ENCODE peak calls at places on chromosomes 13 and 19, in five cellular contexts. C is A549, H is heart left ventricle, P is hepatocyte, R is ovary. U is an unnamed sample.

GRCh38 chr19:40154121-40154680 is 37.0 kb upstream of the MAP3K10 start:
- DNase-seq in P (no peak), C (no peak), H (no peak), R (no peak), U (no peak)

GRCh38 chr13:104586010-104586746 is 1520.0 kb upstream of the SLC10A2 start:
- DNase-seq in C (no peak), P (peak), R (no peak), H (no peak), U (peak)

GRCh38 chr13:110680852-110681251 is 25.1 kb downstream of the CARS2 start:
- DNase-seq in H (no peak), P (no peak), R (no peak), C (peak), U (no peak)

GRCh38 chr19:56132316-56132822 is 8.7 kb upstream of the ZNF444 start:
- DNase-seq in P (peak), H (no peak), R (no peak), C (no peak), U (no peak)

GRCh38 chr19:29212614-29213573 is at the start of gene UQCRFS1:
- DNase-seq in P (peak), H (peak), R (peak), C (peak), U (peak)

GRCh38 chr19:48868196-48868886 is at the start of gene PLEKHA4:
- DNase-seq in C (no peak), P (peak), R (peak), H (peak), U (no peak)

GRCh38 chr13:77584111-77584510 is 48.6 kb downstream of the SCEL start:
- DNase-seq in C (no peak), H (no peak), R (no peak), P (no peak), U (no peak)

GRCh38 chr13:39913928-39914327 is 258.5 kb downstream of the COG6 start:
- DNase-seq in R (no peak), C (no peak), H (no peak), P (no peak), U (peak)

GRCh38 chr13:25286308-25286968 is 850 bp downstream of the MTMR6 start:
- DNase-seq in H (no peak), P (peak), C (no peak), R (no peak), U (peak)

GRCh38 chr19:16067205-16067938 is 8.9 kb upstream of the TPM4 start:
- DNase-seq in H (peak), R (peak), P (no peak), C (no peak), U (peak)

GRCh38 chr13:99995503-99996176 is 14.1 kb downstream of the ZIC2 start:
- DNase-seq in H (no peak), R (no peak), C (no peak), P (no peak), U (no peak)

GRCh38 chr19:45175663-45176345 is 2.2 kb downstream of the TRAPPC6A start:
- DNase-seq in C (no peak), R (no peak), H (no peak), P (no peak), U (no peak)

GRCh38 chr13:48334534-48335127 is 31.1 kb downstream of the RB1 start:
- DNase-seq in C (peak), P (peak), H (no peak), R (no peak), U (no peak)

GRCh38 chr13:21676611-21677021 is 5.7 kb downstream of the FGF9 start:
- DNase-seq in H (peak), R (no peak), C (no peak), P (peak), U (no peak)

GRCh38 chr13:106151056-106151699 is 384.3 kb downstream of the EFNB2 start:
- DNase-seq in H (no peak), R (no peak), P (peak), C (peak), U (peak)

GRCh38 chr19:45817010-45817724 is 2.1 kb upstream of the RSPH6A start:
- DNase-seq in R (peak), H (peak), C (peak), P (peak), U (peak)

GRCh38 chr13:110689711-110690110 is 16.2 kb downstream of the CARS2 start:
- DNase-seq in P (no peak), C (no peak), H (no peak), R (no peak), U (no peak)

GRCh38 chr13:98285852-98286594 is 109.0 kb upstream of the RNF113B start:
- DNase-seq in R (no peak), P (no peak), H (no peak), C (no peak), U (no peak)

GRCh38 chr19:53795019-53795418 is 29.1 kb downstream of the NLRP12 start:
- DNase-seq in C (no peak), H (no peak), R (no peak), P (no peak), U (no peak)

GRCh38 chr19:52603558-52604207 is 33.6 kb downstream of the ZNF701 start:
- DNase-seq in C (no peak), H (no peak), R (no peak), P (no peak), U (peak)

DNA sequence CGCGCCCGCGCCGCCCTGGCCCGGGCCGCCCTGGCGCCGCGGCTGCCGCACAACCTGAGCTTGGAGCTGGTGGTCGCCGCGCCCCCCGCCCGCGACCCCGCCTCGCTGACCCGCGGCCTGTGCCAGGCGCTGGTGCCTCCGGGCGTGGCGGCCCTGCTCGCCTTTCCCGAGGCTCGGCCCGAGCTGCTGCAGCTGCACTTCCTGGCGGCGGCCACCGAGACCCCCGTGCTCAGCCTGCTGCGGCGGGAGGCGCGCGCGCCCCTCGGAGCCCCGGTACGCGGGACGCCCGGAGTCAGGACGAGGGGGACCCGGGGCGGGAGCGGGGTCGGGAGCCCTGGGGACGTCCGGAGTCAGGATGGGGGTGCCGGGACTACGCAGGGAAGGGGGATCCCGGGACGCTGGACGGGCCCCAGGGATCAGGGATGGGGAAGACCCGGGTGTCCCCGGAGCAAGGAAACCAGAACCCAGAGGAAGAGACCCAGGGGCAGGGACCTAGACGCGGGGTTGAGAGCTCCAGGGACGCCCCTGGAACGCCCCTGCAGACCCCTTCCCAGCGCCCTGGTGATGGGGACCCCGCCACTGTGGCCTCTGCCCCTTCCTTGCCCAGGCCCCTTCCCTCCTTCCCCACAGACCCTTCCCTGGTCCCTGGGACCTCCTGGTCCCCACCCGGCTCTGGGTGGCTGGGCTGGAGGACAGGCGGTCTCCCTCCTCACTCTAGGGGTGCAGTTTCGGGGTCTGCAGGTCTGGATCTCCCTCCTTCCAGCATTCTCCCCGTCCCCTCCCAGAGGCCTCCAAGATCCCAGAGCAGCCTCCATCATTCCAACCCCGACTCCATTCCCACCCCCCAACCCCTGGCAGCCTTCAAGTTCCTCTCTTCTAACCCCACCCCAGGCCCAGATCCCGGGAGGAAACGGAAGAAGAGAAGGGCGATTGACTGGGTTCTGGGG is 645 bp downstream of the GRIN3B start:
- DNase-seq in H (no peak), P (no peak), C (peak), R (no peak), U (no peak)
- H3K4me3 ChIP-seq in H (peak), P (no peak), C (peak), R (no peak), U (no peak)

GRCh38 chr13:45332831-45333219 is 8.2 kb downstream of the TPT1 start:
- DNase-seq in R (no peak), H (no peak), P (no peak), C (no peak), U (no peak)
- H3K27ac ChIP-seq in R (no peak), H (no peak), P (no peak), C (peak), U (peak)

GRCh38 chr19:3133793-3134116 is 2.1 kb upstream of the GNA15 start:
- DNase-seq in C (no peak), P (no peak), R (no peak), H (no peak), U (no peak)

GRCh38 chr19:3137139-3137538 is 1.3 kb downstream of the GNA15 start:
- DNase-seq in P (no peak), R (peak), C (no peak), H (no peak), U (no peak)

GRCh38 chr19:3138268-3138667 is 2.4 kb downstream of the GNA15 start:
- DNase-seq in H (no peak), R (no peak), P (no peak), C (no peak), U (no peak)

GRCh38 chr19:3136684-3137055 is 837 bp downstream of the GNA15 start:
- DNase-seq in H (no peak), R (no peak), C (no peak), P (no peak), U (no peak)

DNA sequence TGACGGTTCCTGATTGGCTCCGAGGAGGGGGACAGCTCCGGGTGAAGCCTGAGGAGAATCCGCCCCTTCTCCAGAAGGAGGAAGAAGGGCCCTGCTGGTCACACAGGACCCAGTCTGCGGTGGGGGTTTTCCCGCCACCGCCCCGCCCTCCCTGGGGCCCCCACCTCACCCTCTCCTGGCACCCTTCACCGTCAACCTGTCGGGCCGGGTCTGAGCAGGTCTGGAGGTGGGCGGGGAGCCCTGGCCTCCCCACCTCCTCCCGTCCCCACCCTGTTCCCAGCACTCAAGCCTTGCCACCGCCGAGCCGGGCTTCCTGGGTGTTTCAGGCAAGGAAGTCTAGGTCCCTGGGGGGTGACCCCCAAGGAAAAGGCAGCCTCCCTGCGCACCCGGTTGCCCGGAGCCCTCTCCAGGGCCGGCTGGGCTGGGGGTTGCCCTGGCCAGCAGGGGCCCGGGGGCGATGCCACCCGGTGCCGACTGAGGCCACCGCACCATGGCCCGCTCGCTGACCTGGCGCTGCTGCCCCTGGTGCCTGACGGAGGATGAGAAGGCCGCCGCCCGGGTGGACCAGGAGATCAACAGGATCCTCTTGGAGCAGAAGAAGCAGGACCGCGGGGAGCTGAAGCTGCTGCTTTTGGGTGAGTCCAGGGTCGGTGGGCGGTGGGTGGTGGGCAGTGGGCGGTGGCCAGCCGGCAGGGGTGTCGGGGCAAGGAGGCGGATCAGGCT is at the start of gene GNA15:
- DNase-seq in P (no peak), C (no peak), H (no peak), R (peak), U (no peak)
- H3K4me3 ChIP-seq in P (no peak), C (no peak), H (peak), R (no peak), U (no peak)

GRCh38 chr19:4362038-4362828 is 18.9 kb downstream of the MPND start:
- DNase-seq in R (peak), H (no peak), C (no peak), P (no peak), U (no peak)

GRCh38 chr19:4363571-4364304 is 20.4 kb downstream of the MPND start:
- DNase-seq in P (no peak), C (no peak), H (no peak), R (no peak), U (no peak)

GRCh38 chr19:4361152-4362037 is 18.0 kb downstream of the MPND start:
- DNase-seq in P (peak), R (peak), C (no peak), H (no peak), U (peak)

GRCh38 chr19:4360641-4361151 is 17.3 kb downstream of the MPND start:
- DNase-seq in C (no peak), H (no peak), R (peak), P (peak), U (no peak)

DNA sequence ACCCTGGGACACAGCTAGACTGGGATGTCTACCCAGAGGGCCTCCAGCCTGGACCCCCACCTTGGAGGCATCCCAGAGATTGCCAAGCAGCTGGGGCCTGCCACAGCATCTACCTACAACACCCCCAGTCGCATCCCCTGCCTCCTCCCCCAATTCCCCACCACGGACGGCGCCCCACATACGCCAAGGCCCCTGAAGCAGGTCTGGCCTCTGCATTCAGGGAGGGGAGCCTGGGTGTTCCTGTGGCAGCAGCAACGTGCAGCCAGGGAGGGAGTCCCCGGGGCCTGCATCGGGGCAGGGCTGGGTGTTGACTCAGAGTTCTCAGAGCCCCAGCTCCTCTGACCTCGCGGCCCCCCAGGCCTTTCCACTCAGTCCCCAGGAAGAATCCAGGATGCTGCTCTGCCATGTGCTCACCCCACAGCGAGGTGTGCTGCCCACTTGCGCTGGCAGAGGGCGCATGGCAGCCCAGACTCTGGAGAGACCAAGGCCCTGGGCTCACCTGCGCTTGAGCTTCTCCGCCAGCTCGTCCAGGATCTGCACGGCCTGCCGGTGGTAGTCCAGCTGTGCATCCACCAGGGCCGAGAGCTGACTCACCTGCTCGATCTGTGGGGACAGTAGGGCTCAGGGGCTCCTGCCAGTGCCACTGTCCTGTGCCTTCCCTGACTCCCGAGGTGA is 19.6 kb downstream of the MPND start:
- DNase-seq in H (no peak), P (no peak), C (no peak), R (no peak), U (no peak)
- H3K27ac ChIP-seq in H (no peak), P (no peak), C (peak), R (no peak), U (no peak)

DNA sequence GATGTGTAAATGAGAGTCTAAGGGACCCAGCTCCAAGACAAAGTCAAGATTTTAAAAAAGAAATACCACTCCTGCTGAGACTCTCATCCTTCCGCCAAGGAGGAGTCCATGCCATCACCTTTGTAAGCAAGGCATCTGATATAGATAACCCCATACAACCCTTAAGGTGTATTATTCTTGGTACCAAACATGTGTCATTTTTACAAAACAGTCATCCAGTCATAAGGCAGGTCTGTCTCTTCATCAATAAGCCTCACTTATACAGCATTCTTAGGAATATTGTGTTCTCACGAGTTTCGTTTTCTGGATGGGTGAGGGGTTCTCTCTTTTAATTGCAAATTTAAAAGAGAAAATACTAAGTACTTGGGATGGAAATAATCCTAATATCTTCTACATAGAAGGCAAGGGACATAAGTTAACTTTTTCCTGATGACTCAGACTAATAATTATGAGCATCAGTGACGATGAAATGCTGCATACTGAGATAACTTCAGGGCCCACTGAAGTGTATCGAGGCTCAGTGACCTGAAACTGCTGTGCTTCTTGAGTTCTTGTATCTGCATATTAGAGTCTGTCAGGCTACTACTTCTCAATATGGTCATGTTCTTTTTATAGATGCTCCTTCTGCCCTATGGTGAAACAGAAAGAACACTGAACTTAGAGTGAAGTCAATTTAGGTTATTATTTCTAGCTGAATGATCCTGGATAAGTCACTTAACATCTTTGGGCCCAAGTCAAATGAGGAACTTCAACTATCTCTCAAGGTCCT is 166.6 kb downstream of the KLF12 start:
- DNase-seq in C (no peak), H (no peak), P (no peak), R (no peak), U (no peak)
- H3K4me3 ChIP-seq in C (no peak), H (no peak), P (no peak), R (no peak), U (no peak)

GRCh38 chr19:34676697-34677385 is at the start of gene SCGB2B2:
- DNase-seq in P (no peak), H (peak), C (peak), R (no peak), U (no peak)

GRCh38 chr19:34678085-34678412 is 571 bp downstream of the ZNF302 start:
- DNase-seq in P (no peak), R (no peak), H (no peak), C (no peak), U (no peak)

GRCh38 chr19:34677386-34678084 is at the start of gene ZNF302:
- DNase-seq in P (peak), H (peak), C (peak), R (peak), U (peak)

GRCh38 chr19:34675250-34675649 is 1.7 kb downstream of the SCGB2B2 start:
- DNase-seq in C (no peak), H (no peak), R (no peak), P (no peak), U (no peak)

DNA sequence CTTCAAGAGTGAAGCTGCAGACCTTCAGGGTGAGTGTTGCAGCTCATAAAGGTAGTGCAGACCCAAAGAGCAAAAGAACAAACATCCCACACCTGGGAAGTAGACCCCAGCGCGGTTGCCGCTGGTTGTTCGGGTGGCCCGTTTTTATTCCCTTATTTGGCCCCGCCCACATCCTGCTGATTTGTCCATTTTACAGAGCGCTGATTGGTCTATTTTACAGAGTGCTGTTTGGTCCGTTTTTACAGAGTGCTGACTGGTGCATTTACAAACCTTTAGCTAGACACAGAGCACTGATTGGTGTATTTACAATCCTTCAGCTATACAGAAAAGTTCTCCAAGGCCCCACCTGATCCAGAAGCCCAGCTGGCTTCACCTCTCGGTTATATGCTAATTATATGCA is 1.0 kb downstream of the SCGB2B2 start:
- DNase-seq in R (no peak), H (no peak), P (no peak), C (no peak), U (no peak)
- H3K27ac ChIP-seq in R (no peak), H (no peak), P (no peak), C (no peak), U (no peak)

DNA sequence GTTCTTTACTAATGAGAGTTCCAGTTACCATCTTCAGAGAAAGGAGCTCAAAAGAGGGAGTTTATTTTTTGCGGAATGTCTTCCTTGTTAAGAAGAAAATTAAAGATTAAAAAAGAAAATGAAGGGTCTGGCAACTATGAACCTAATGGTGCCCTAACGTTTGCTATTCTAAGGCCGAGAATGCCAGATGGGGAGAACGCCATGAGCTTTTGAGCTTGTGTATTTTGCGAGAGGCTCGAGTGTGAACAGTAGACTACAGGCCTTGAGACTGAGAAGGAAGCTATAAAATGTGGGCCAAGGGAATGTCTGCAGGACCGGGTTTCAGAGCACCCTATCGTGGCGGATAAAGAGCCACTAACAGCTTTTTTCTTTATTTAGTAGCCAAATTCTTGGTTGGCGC is 6.7 kb downstream of the FGF14 start:
- DNase-seq in R (no peak), P (no peak), H (no peak), C (no peak), U (no peak)
- H3K4me3 ChIP-seq in R (peak), P (peak), H (peak), C (peak), U (no peak)

GRCh38 chr13:40932252-40932651 is 86.9 kb downstream of the ELF1 start:
- DNase-seq in H (no peak), R (no peak), C (no peak), P (no peak), U (no peak)
- H3K27ac ChIP-seq in H (no peak), R (no peak), C (no peak), P (no peak), U (no peak)

GRCh38 chr13:31038834-31039552 is 106.5 kb downstream of the TEX26 start:
- DNase-seq in R (no peak), C (no peak), P (no peak), H (no peak), U (peak)
- H3K4me3 ChIP-seq in R (no peak), C (no peak), P (no peak), H (no peak), U (no peak)